ENCODE peak calls at places on chromosomes 4 and X, in ten cellular contexts. U, O, H, W, T, C, R, V, A and G are unnamed samples.

GRCh38 chr4:10180927-10181744 is 64.5 kb upstream of the WDR1 start:
- DNase-seq in U (no peak), O (no peak), T (no peak), C (peak; percentile 84), H (no peak), V (no peak), W (no peak), A (peak; percentile 51), R (no peak), G (peak; percentile 70)

GRCh38 chr4:176642472-176642871 is 150.2 kb downstream of the VEGFC start:
- DNase-seq in U (no peak), R (no peak), C (no peak), O (no peak), T (no peak), H (no peak), V (peak; percentile 36), W (no peak), A (no peak), G (no peak)

GRCh38 chrX:39477438-39478120 is 620.2 kb downstream of the BCOR start:
- DNase-seq in U (no peak), W (no peak), O (no peak), A (no peak), V (peak; percentile 61), H (peak; percentile 78), T (peak; percentile 11), R (no peak), C (peak; percentile 64), G (peak; percentile 74)

GRCh38 chrX:34880656-34881055 is 61.9 kb upstream of the FAM47B start:
- DNase-seq in C (peak; percentile 37), V (no peak), A (peak; percentile 74), O (no peak), W (no peak), T (peak; percentile 78), H (no peak), R (no peak), U (no peak), G (peak; percentile 84)

GRCh38 chr4:10783351-10783750 is 98.8 kb upstream of the CLNK start:
- DNase-seq in A (peak; percentile 86), V (no peak), H (no peak), C (peak; percentile 49), R (no peak), U (no peak), T (peak; percentile 79), W (no peak), O (no peak), G (peak; percentile 74)

GRCh38 chrX:74383611-74384010 is 37.7 kb upstream of the SLC16A2 start:
- DNase-seq in V (peak; percentile 58), C (peak; percentile 74), R (peak; percentile 30), H (peak; percentile 28), A (peak; percentile 59), U (peak; percentile 33), O (peak; percentile 41), W (peak; percentile 20), T (peak; percentile 40), G (peak; percentile 47)

GRCh38 chrX:7294483-7294882 is 146.5 kb upstream of the PUDP start:
- DNase-seq in A (peak; percentile 27), O (no peak), V (no peak), W (no peak), C (peak; percentile 8), U (no peak), H (no peak), R (no peak), T (no peak), G (peak; percentile 31)

GRCh38 chr4:37471971-37472370 is 214.2 kb downstream of the RELL1 start:
- DNase-seq in O (no peak), T (no peak), R (no peak), W (peak; percentile 29), H (no peak), U (peak; percentile 68), C (no peak), A (no peak), V (no peak), G (peak; percentile 78)

GRCh38 chrX:21943460-21944135 is 3.1 kb downstream of the SMS start:
- DNase-seq in O (no peak), U (no peak), T (peak; percentile 94), R (no peak), V (no peak), H (no peak), C (peak; percentile 67), W (no peak), A (peak; percentile 92), G (peak; percentile 88)

GRCh38 chr4:88674565-88674964 is 23.1 kb downstream of the NAP1L5 start:
- DNase-seq in U (no peak), R (no peak), C (no peak), A (peak; percentile 70), W (no peak), T (peak; percentile 61), V (no peak), O (no peak), H (no peak), G (peak; percentile 37)

GRCh38 chrX:10166731-10167149 is 10.0 kb downstream of the CLCN4 start:
- DNase-seq in W (no peak), A (no peak), T (no peak), C (peak; percentile 40), R (no peak), V (no peak), U (no peak), O (no peak), H (no peak), G (no peak)

GRCh38 chrX:49282647-49283011 is 13.0 kb downstream of the PPP1R3F start:
- DNase-seq in A (peak; percentile 33), H (no peak), W (no peak), C (peak; percentile 49), O (peak; percentile 61), V (peak; percentile 70), T (peak; percentile 8), U (peak; percentile 13), R (no peak), G (peak; percentile 13)

GRCh38 chrX:10062980-10063379 is 93.8 kb upstream of the CLCN4 start:
- DNase-seq in O (no peak), T (no peak), H (no peak), C (no peak), W (no peak), V (no peak), R (no peak), U (peak; percentile 7), A (no peak), G (peak; percentile 67)

GRCh38 chr4:109041463-109041862 is 261.0 kb downstream of the COL25A1 start:
- DNase-seq in U (no peak), C (peak; percentile 29), W (no peak), A (peak; percentile 50), O (no peak), H (no peak), R (no peak), V (no peak), T (peak; percentile 82), G (no peak)

DNA sequence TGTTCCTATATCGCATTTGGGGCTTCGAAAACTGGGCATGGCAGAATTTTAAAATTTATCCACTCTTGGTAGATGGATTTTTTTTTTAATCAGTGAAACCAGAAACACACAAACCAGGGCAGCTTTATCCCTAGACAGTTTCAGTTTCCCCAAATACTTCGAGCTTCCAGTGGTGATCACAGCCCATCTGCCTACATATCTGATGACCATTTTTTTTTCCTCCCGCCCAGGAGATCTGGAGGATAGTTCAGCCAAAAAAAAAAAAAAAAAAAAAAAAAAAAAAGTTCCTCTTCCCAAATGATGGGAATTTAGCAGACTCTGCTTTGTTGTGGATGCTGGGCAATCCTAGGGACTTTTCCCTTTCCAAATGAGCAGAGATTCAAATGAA is 1.0 kb upstream of the TBC1D9 start:
- DNase-seq in H (no peak), O (peak; percentile 55), C (no peak), A (no peak), W (no peak), U (no peak), V (no peak), R (no peak), T (no peak), G (no peak)
- H3K27me3 ChIP-seq in H (no peaks in the 10 kb centered on the region), O (no peaks in the 10 kb centered on the region), C (no peaks in the 10 kb centered on the region), A (peaks cover 2% of the 10 kb centered on the region), W (no peaks in the 10 kb centered on the region), U (no peaks in the 10 kb centered on the region), V (peaks cover 93% of the 10 kb centered on the region), R (no peaks in the 10 kb centered on the region), T (no peaks in the 10 kb centered on the region), G (no peaks in the 10 kb centered on the region)

DNA sequence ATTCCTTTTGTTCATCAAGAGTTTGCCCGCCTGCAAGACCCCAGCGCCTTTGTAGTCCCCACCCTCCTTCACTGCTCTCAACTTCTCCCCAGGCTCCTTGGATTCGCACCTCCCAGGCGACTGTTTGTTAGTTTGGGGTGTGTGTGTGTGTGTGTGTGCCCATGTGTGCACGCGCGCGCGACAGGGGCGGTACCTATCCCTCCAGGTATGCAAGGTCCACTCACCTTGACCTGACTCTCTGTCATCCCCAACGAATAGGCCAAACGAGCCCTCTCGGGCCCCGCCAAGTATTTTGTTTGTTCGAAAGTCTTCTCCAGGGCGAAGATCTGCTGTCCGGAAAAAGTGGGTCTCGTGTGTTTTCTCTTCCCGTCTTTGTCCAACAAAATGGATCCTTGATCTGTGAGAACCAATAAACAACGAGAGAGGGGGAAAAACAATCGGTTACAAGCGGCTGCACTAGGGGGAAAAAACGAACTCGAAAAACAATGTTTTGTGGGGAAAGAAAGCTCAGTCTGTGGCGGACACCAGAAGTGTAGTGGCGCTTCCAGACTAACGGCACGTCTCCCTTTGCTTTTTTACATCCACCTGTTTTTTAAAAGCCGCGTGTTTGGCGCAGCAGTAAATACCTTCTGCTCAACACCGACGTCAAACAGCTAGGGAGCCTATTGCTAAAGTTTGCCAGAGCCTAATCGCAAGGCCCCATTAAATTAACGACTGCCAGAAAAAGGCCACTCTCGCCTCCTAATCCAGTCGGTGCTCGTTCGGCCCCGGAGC is 3.5 kb downstream of the NKX6-1 start:
- DNase-seq in V (peak; percentile 57), U (no peak), H (no peak), O (no peak), A (no peak), C (no peak), T (peak; percentile 17), W (no peak), R (no peak), G (no peak)
- H3K27me3 ChIP-seq in V (peaks cover 97% of the 10 kb centered on the region), U (no peaks in the 10 kb centered on the region), H (peaks cover 99% of the 10 kb centered on the region), O (peaks cover 100% of the 10 kb centered on the region), A (peaks cover 79% of the 10 kb centered on the region), C (peaks cover 100% of the 10 kb centered on the region), T (peaks cover 73% of the 10 kb centered on the region), W (peaks cover 100% of the 10 kb centered on the region), R (no peaks in the 10 kb centered on the region), G (peaks cover 75% of the 10 kb centered on the region)

GRCh38 chr4:139972305-139972704 is 181.7 kb downstream of the MAML3 start:
- DNase-seq in C (no peak), O (no peak), U (no peak), T (no peak), W (no peak), H (no peak), R (no peak), V (no peak), A (no peak), G (peak; percentile 40)
- H3K27me3 ChIP-seq in C (no peaks in the 10 kb centered on the region), O (no peaks in the 10 kb centered on the region), U (no peaks in the 10 kb centered on the region), T (no peaks in the 10 kb centered on the region), W (no peaks in the 10 kb centered on the region), H (no peaks in the 10 kb centered on the region), R (no peaks in the 10 kb centered on the region), V (peaks cover 88% of the 10 kb centered on the region), A (no peaks in the 10 kb centered on the region), G (no peaks in the 10 kb centered on the region)

DNA sequence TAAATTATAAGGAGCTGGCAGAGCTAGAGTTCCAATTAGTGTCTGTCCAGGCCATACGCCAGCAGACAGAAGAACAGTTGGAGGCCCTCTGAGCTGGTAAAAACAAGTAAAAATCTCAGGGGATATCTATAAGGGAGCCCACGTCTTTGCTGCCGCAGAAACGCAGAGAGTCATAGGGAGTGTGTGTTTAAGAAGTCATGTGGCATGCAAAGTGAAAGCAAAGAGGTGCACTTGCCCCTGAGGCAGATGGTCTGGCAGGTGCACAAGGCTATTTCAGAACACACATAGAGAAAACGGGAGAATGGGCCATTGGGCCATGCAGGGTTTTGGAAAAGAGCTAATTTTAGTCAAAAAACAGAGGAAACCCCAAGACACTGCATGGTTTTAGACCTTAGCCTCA is 92.7 kb downstream of the NAP1L3 start:
- DNase-seq in O (no peak), U (no peak), A (no peak), V (no peak), W (no peak), C (no peak), H (no peak), R (no peak), T (no peak), G (no peak)
- H3K27me3 ChIP-seq in O (no peaks in the 10 kb centered on the region), U (no peaks in the 10 kb centered on the region), A (no peaks in the 10 kb centered on the region), V (no peaks in the 10 kb centered on the region), W (no peaks in the 10 kb centered on the region), C (no peaks in the 10 kb centered on the region), H (no peaks in the 10 kb centered on the region), R (no peaks in the 10 kb centered on the region), T (no peaks in the 10 kb centered on the region), G (no peaks in the 10 kb centered on the region)